ENCODE peak calls at places on chromosomes 11 and 22, in four cellular contexts. V is endothelial cell, A is astrocyte of the cerebellum, F is esophagus squamous epithelium. L is an unnamed sample.

GRCh38 chr11:5486421-5486820 is 2.1 kb upstream of the OR52D1 start:
- DNase-seq in V (no peak), A (no peak), F (no peak), L (no peak)

GRCh38 chr11:47923667-47924066 is 56.7 kb upstream of the PTPRJ start:
- DNase-seq in A (no peak), V (no peak), F (no peak), L (no peak)

GRCh38 chr11:120013325-120014250 is 124.3 kb downstream of the TRIM29 start:
- DNase-seq in V (peak; percentile 72), A (no peak), F (no peak), L (peak; percentile 50)

GRCh38 chr11:47179655-47179991 is 2.9 kb upstream of the ARFGAP2 start:
- DNase-seq in V (peak; percentile 67), A (no peak), F (no peak), L (peak; percentile 47)

GRCh38 chr11:68031136-68031459 is 617 bp downstream of the NDUFS8 start:
- DNase-seq in A (no peak), V (no peak), F (no peak), L (no peak)

GRCh38 chr11:9276571-9276970 is 11.4 kb upstream of the DENND5A start:
- DNase-seq in A (no peak), F (no peak), V (no peak), L (no peak)

GRCh38 chr11:96246718-96247540 is 96.1 kb downstream of the MAML2 start:
- DNase-seq in V (no peak), A (peak; percentile 63), F (no peak), L (no peak)

GRCh38 chr11:118735203-118735602 is 55.8 kb upstream of the TREH start:
- DNase-seq in V (no peak), A (no peak), F (no peak), L (no peak)

GRCh38 chr11:36311926-36312592 is 16.0 kb downstream of the PRR5L start:
- DNase-seq in F (no peak), A (no peak), V (no peak), L (no peak)

GRCh38 chr11:76664578-76665061 is 5.9 kb downstream of the LRRC32 start:
- DNase-seq in A (no peak), V (no peak), F (no peak), L (no peak)

GRCh38 chr11:93849751-93850584 is 450 bp downstream of the VSTM5 start:
- DNase-seq in V (peak; percentile 41), F (no peak), A (no peak), L (no peak)

GRCh38 chr11:46900091-46900746 is 18.1 kb downstream of the LRP4 start:
- DNase-seq in V (no peak), A (no peak), F (no peak), L (no peak)

GRCh38 chr11:34346551-34346950 is 11.3 kb downstream of the ABTB2 start:
- DNase-seq in A (no peak), F (no peak), V (no peak), L (no peak)

GRCh38 chr11:65412271-65413076 is 10.1 kb upstream of the NEAT1 start:
- DNase-seq in F (no peak), A (no peak), V (no peak), L (no peak)

DNA sequence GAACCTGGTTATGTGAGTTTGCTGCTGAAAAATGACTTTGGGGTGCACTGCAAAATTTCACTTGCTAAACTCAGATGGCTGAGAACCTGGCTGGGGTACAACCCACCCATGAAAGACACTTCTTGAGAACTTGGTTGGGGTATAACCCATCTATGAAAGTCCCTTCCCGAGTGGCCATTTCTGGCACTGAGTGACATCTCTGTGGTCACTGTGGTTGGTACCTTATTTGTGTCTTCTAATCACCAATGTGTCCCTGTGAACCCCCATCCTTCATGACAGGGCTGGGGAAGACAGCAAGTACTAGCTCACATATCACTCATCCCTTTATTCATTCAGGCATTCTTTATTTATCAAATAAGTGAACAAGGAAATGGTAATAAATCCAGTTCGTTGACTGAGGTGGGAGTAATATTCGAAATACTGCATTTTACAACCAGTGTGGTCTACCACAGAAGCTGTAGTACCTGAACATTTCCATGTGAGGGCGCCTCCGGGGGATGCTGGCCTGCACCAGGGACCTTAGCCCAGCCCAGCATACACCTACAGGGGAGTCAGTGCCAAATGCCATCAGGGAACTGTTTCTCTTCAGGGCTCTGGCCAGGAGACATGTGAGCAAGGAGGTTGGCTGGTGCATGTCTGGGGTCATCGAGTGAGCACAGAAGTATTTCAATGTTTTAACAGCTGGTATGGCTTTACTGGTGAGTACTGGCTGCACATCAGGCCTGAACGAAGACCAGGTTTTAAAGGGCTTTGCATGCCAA is 122.1 kb downstream of the CSNK2A3 start:
- DNase-seq in V (peak; percentile 58), F (no peak), A (no peak), L (no peak)
- TF ChIP-seq CTCF in V (peak; percentile 74), F (peak; percentile 20), A (peak; percentile 25), L (peak; percentile 39)

DNA sequence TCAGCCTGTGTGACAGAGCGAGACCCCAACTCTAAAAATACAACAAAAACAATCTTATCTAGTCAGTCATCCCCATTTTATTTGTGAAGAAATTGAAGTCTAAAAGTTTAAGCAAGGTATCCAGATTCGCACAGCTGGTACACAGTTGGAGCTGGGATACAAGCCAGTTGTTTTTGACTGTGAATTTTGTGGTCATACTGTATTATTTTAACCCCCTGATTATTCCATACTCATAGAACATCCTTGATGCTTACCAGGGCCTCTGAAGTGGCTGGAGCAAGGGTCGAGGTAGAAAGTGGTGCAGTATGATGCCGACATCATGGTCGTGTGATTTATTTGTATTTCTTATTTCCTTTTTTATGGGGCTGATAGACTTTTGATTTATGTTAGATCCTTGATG is 50.0 kb downstream of the BID start:
- DNase-seq in F (no peak), A (peak; percentile 67), V (no peak), L (no peak)
- TF ChIP-seq CTCF in F (no peak), A (no peak), V (no peak), L (no peak)

DNA sequence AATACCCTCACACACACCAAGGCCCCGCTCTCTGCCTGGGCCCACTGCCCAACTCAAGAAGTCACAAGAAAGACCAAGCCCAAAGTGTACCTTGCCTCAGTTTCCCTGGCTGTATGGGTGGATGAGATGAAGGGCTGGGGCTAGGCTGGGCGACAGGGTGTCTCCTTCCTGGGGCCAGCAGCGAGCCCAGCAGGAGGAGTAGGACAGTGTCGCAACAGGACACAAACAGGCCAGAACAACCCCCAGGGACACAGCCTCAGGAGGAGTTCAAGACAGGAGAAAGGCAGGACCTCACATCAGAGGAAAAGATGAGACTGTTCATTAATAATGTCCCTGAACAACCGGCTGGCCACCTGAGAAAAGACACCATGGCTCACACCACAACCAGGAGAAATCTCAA is 13.3 kb downstream of the CSNK1E start:
- DNase-seq in F (no peak), V (no peak), A (no peak), L (no peak)
- TF ChIP-seq CTCF in F (no peak), V (no peak), A (no peak), L (no peak)

DNA sequence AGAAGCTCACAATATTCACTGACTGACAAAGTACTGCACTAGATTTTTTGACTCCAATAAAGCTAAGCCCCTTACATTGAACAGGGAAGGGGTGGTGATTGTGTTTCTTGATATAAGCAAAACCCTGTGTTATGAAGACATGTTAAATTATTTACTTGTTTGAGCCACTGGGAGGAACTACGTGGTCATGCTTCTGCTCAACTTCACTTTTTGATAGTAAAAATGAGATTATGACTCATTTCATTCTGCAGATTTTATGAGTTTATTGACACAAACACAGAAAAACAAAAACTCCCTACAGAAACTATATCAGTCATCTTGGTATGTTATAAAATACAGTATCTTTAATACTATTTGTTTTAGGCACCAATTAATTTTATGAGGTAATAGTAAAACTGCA is 124.7 kb downstream of the CADM1 start:
- DNase-seq in V (no peak), A (no peak), F (no peak), L (no peak)
- TF ChIP-seq CTCF in V (no peak), A (no peak), F (no peak), L (no peak)

GRCh38 chr22:35102663-35103062 is 36.7 kb downstream of the ISX start:
- DNase-seq in F (no peak), V (no peak), A (no peak), L (no peak)
- TF ChIP-seq CTCF in F (no peak), V (no peak), A (no peak), L (no peak)

DNA sequence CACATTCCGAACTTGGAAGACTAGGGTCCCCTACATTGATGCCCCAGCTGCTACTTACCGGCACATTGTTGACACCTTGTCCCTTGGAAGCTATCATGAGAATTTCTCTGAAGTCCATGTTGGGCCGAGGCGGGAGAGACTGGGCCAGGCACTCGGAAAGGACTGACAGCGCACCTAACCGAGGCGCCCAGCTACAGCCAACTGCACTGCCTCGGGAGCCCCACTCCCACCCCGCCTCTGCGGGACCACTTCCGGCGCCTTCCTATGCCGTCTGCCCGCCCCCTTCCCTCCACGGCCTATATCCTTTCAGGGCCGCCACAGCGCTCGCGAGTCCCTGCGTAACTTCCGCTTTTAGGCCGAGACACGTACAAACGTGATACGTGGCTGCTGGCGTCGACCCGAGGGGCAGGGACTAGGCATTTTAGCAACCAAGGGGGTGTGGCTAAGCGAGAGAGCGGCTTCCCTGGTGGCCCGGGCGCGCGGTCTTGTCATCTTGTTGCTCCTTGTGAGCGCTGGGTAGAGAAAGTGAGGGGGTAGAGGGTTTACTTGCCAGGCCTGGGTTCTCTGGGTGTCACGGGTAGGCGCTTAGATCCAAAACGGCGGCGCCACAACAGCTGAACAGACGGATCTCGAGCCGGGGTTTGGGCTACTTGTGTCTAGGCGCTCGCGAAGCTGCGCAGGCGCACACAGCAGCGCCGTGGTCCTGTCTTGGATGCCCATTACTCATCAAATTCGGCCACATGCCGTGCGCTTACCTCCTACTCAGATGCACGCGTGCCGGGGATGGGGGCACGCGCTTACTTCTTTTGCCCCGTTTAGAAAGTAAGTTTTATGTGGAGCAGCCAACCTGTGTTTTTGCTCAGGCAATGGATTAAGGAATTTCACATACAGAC is at the start of gene SPTY2D1:
- DNase-seq in A (peak; percentile 99), F (peak; percentile 95), V (peak; percentile 97), L (peak; percentile 88)
- TF ChIP-seq CTCF in A (no peak), F (no peak), V (no peak), L (no peak)

DNA sequence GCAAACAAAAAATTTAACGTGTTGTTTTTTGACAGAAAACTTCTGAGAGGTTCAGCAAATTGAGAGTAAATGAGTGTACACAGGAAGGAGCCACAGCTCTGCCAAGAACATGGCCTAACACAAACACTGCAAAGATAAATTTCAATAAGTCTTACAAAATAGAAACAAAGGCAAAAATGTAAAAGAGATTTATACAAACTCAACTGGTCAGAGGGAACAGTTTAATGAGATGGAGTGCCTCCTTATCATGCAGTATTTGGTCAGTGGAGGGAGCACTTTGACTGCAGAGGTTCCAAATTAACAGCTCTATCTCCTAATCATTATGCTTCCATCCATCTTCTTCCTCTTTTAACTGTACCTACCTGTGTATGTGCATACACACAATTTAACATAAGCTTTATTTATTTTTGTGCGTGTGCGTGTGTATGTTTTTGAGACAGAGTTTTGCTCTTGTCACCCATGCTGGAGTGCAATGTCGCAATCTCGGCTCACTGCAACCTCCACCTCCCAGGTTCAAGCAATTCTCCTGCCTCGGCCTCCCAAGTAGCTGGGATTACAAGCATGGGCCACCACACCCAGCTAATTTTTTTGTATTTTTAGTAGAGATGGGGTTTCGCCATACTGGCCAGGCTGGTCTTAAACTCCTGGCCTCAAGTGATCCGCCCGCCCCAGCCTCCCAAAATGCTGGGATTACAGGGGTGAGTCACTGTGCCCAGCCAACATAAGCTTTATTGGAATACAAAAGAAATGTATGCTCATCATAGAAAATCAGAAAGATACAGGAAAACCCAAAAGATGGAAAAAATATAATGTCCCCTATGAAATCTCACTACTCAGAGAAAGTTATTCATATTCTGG is 111.9 kb downstream of the MRTFA start:
- DNase-seq in F (no peak), V (no peak), A (no peak), L (no peak)
- TF ChIP-seq CTCF in F (no peak), V (no peak), A (peak; percentile 35), L (no peak)

L was measured in neural crest cell.